ENCODE peak calls at places on chromosomes 2 and 18, in six cellular contexts. P is nephron progenitor cell, E is WERI-Rb-1, K is tibial artery, F is GM13977, M is thoracic aorta. X is an unnamed sample.

GRCh38 chr2:105794926-105795574 is 50.3 kb downstream of the NCK2 start:
- DNase-seq in E (no peak), P (no peak), K (no peak), F (no peak), M (no peak), X (no peak)

GRCh38 chr2:188787661-188788044 is 186.5 kb upstream of the COL3A1 start:
- DNase-seq in M (no peak), E (no peak), F (no peak), P (no peak), K (no peak), X (no peak)

GRCh38 chr2:134402385-134402784 is 148.5 kb downstream of the MGAT5 start:
- DNase-seq in E (no peak), F (no peak), K (peak; percentile 77), M (no peak), P (no peak), X (no peak)

GRCh38 chr2:179081954-179082353 is 32.0 kb upstream of the CCDC141 start:
- DNase-seq in P (no peak), F (no peak), E (no peak), M (no peak), K (no peak), X (no peak)

GRCh38 chr2:20962939-20963543 is 80.8 kb downstream of the APOB start:
- DNase-seq in M (peak; percentile 15), F (peak; percentile 78), K (peak; percentile 79), E (peak; percentile 88), P (peak; percentile 85), X (peak; percentile 85)

GRCh38 chr2:113052767-113053166 is at the start of gene IL36B:
- DNase-seq in E (no peak), K (no peak), M (no peak), F (no peak), P (no peak), X (no peak)

GRCh38 chr2:30677231-30677630 is 130.0 kb downstream of the CAPN13 start:
- DNase-seq in M (no peak), P (no peak), K (no peak), E (no peak), F (no peak), X (no peak)

GRCh38 chr18:76708036-76708726 is 114.2 kb upstream of the ZNF236 start:
- DNase-seq in P (peak; percentile 19), M (no peak), F (no peak), E (no peak), K (peak; percentile 62), X (no peak)

GRCh38 chr18:78794031-78794430 is 185.6 kb upstream of the SALL3 start:
- DNase-seq in P (no peak), M (no peak), E (no peak), F (no peak), K (peak; percentile 40), X (no peak)

GRCh38 chr2:23513881-23514793 is 129.2 kb downstream of the KLHL29 start:
- DNase-seq in F (no peak), K (no peak), E (no peak), M (no peak), P (no peak), X (no peak)

GRCh38 chr2:157460384-157460837 is 16.5 kb upstream of the CYTIP start:
- DNase-seq in F (no peak), E (no peak), P (no peak), M (no peak), K (no peak), X (no peak)

GRCh38 chr2:160869411-160869810 is 290.8 kb upstream of the TANK start:
- DNase-seq in M (no peak), K (no peak), E (no peak), P (no peak), F (no peak), X (no peak)

GRCh38 chr18:374735-375168 is 106.9 kb upstream of the THOC1 start:
- DNase-seq in P (no peak), F (no peak), M (no peak), K (no peak), E (no peak), X (no peak)

GRCh38 chr2:18754286-18754685 is 164.9 kb upstream of the NT5C1B start:
- DNase-seq in F (no peak), K (no peak), M (no peak), E (no peak), P (no peak), X (no peak)

GRCh38 chr18:45567123-45567522 is 48.2 kb upstream of the SLC14A2 start:
- DNase-seq in K (no peak), E (no peak), P (peak; percentile 40), F (no peak), M (no peak), X (no peak)

GRCh38 chr2:147026261-147026660 is 818.6 kb upstream of the ACVR2A start:
- DNase-seq in F (no peak), E (no peak), P (no peak), K (no peak), M (no peak), X (no peak)

GRCh38 chr2:72911256-72911655 is 6.1 kb upstream of the EMX1 start:
- DNase-seq in F (no peak), K (no peak), M (no peak), P (no peak), E (no peak), X (no peak)

GRCh38 chr18:6120820-6121279 is 225.5 kb upstream of the TMEM200C start:
- DNase-seq in F (no peak), E (no peak), K (no peak), M (no peak), P (no peak), X (no peak)

GRCh38 chr2:200172521-200172920 is 134.0 kb upstream of the SPATS2L start:
- DNase-seq in P (no peak), K (no peak), F (no peak), M (no peak), E (no peak), X (no peak)

GRCh38 chr18:60020107-60020925 is 120.5 kb downstream of the PMAIP1 start:
- DNase-seq in F (no peak), K (no peak), M (no peak), E (no peak), P (peak; percentile 13), X (no peak)

GRCh38 chr2:223969856-223970255 is 12.6 kb downstream of the MRPL44 start:
- DNase-seq in F (no peak), P (no peak), K (no peak), E (no peak), M (no peak), X (no peak)

GRCh38 chr18:8706545-8706980 is 1.2 kb downstream of the MTCL1 start:
- DNase-seq in P (no peak), E (no peak), K (no peak), F (peak; percentile 55), M (no peak), X (no peak)

GRCh38 chr2:56108806-56109205 is 75.0 kb upstream of the CCDC85A start:
- DNase-seq in P (no peak), K (no peak), F (no peak), M (no peak), E (peak; percentile 29), X (no peak)

GRCh38 chr2:200044453-200044852 is 89.1 kb downstream of the MAIP1 start:
- DNase-seq in F (no peak), P (no peak), E (no peak), K (no peak), M (no peak), X (no peak)

GRCh38 chr2:241298554-241299165 is 16.8 kb downstream of the HDLBP start:
- DNase-seq in P (no peak), M (no peak), F (no peak), E (no peak), K (no peak), X (no peak)

GRCh38 chr2:241302083-241302482 is 13.4 kb downstream of the HDLBP start:
- DNase-seq in E (no peak), F (no peak), K (no peak), P (no peak), M (no peak), X (no peak)

GRCh38 chr2:241302759-241303651 is 12.5 kb downstream of the HDLBP start:
- DNase-seq in M (no peak), K (no peak), F (no peak), E (no peak), P (no peak), X (no peak)

GRCh38 chr2:241296767-241297166 is 18.7 kb downstream of the HDLBP start:
- DNase-seq in E (no peak), F (no peak), P (no peak), K (no peak), M (no peak), X (no peak)

GRCh38 chr2:241300000-241300399 is 15.5 kb downstream of the HDLBP start:
- DNase-seq in F (no peak), E (peak; percentile 20), P (no peak), K (no peak), M (no peak), X (no peak)
- TF ChIP-seq CTCF in F (no peak), E (peak; percentile 12), P (no peak), K (no peak), M (no peak), X (no peak)

DNA sequence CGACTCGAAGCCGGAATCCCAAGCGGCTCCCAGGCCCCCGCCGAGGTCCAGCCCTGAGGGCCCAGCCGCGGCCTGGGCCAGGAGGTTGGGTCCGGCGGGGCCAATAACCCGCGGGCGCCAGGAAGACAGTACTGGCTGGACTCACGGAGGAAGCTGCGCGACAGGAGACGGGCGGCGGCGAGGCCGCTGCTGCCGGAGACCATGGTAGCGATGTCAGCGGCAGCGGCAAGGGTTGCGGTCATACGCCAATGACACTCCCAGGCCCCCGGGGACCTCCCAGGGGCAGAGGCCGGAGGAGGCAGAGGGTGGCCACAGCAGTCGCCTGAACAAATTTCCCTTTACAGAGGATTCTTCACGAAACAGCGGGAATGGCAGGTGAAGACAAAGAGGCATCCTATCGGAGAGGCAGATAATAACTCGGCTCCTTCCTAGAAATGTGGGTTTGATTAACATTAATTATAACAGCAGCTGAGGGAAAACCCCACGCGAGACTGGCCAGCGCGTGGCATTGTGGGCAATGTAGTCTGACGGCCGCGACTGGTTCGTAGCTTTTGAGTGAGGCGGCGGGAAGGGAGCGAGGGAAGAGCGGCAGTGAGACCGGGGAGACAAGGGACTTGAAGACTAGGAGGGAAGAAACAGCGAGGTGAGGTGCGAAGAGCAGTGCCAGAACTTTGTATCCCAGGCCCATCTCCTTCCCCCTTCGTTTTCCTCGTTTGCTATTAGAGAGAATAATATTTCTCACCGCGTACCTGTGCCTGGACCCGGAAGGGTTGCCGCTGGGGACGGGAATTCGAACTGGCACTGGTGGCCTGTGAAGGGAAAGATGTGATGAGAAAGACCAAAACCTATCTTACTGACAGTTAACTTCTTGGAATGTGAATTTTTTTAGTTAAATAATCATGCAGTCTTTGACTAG is at the start of gene SUCLG1:
- DNase-seq in F (peak; percentile 86), M (peak; percentile 61), P (peak; percentile 87), E (peak; percentile 86), K (peak; percentile 91), X (peak; percentile 67)
- TF ChIP-seq CTCF in F (no peak), M (no peak), P (no peak), E (no peak), K (no peak), X (no peak)

GRCh38 chr2:132681766-132682165 is 11.8 kb upstream of the LYPD1 start:
- DNase-seq in F (no peak), K (no peak), P (no peak), E (no peak), M (no peak), X (no peak)
- TF ChIP-seq CTCF in F (no peak), K (no peak), P (no peak), E (no peak), M (no peak), X (no peak)

DNA sequence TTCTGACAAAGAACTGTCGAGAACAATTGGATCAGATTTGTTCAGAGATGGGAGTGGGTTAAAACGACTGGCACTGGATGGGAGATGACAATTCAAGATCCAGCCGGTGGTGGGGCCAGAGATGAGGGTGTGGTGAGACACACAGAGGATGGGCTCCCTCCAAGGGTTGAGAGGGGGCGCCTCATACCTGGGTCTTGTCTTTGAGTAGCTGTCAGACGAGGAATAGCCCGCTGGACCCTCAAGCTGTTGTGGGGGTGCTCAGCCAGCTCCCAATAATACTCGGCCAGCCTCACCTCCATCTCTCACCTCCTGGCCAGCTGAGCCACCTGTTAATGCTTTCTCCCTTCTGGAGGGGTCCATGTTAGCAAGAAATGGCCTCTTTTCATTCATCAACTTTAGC is 14.0 kb downstream of the INPP5D start:
- DNase-seq in M (no peak), P (no peak), E (no peak), F (no peak), K (peak; percentile 19), X (no peak)
- TF ChIP-seq CTCF in M (no peak), P (no peak), E (no peak), F (no peak), K (no peak), X (no peak)